ENCODE peak calls at places on chromosomes 13 and 19, in seven cellular contexts. K is tibial artery, V is T1000, B is right atrium auricular region, I is lower lobe of right lung, X is WERI-Rb-1, P is HS-5. J is an unnamed sample.

GRCh38 chr13:61728468-61728867 is 312.8 kb upstream of the PCDH20 start:
- DNase-seq in K (no peak), V (no peak), B (no peak), I (no peak), X (no peak), P (peak; percentile 3), J (peak; percentile 1)

GRCh38 chr19:32189956-32190706 is 155.3 kb upstream of the ZNF507 start:
- DNase-seq in K (no peak), V (no peak), B (peak; percentile 52), I (no peak), X (no peak), P (no peak), J (no peak)

GRCh38 chr13:30071890-30072817 is 221.7 kb upstream of the UBL3 start:
- DNase-seq in K (no peak), V (no peak), B (no peak), I (peak; percentile 78), X (no peak), P (no peak), J (no peak)

GRCh38 chr19:55519461-55520311 is 17.2 kb downstream of the SBK2 start:
- DNase-seq in K (no peak), V (no peak), B (no peak), I (no peak), X (no peak), P (peak; percentile 87), J (peak; percentile 73)

GRCh38 chr13:110134801-110135200 is 172.2 kb downstream of the COL4A1 start:
- DNase-seq in K (no peak), V (no peak), B (peak; percentile 61), I (no peak), X (no peak), P (no peak), J (peak; percentile 86)

GRCh38 chr13:74479124-74479523 is 344.9 kb upstream of the KLF12 start:
- DNase-seq in K (no peak), V (no peak), B (no peak), I (no peak), X (no peak), P (no peak), J (no peak)

GRCh38 chr13:30997697-30998547 is 65.5 kb downstream of the TEX26 start:
- DNase-seq in K (no peak), V (no peak), B (no peak), I (no peak), X (no peak), P (no peak), J (no peak)

GRCh38 chr13:21218351-21219043 is 42.0 kb downstream of the MRPL57 start:
- DNase-seq in K (no peak), V (no peak), B (no peak), I (no peak), X (no peak), P (no peak), J (no peak)

GRCh38 chr19:21321134-21321533 is 8.1 kb downstream of the ZNF708 start:
- DNase-seq in K (no peak), V (no peak), B (no peak), I (no peak), X (no peak), P (no peak), J (no peak)

GRCh38 chr19:35507561-35507960 is 5.9 kb downstream of the DMKN start:
- DNase-seq in K (no peak), V (no peak), B (no peak), I (no peak), X (no peak), P (no peak), J (no peak)

GRCh38 chr19:15170345-15170744 is 30.4 kb downstream of the NOTCH3 start:
- DNase-seq in K (no peak), V (no peak), B (no peak), I (no peak), X (no peak), P (no peak), J (no peak)

GRCh38 chr13:105445793-105446192 is 1089.7 kb downstream of the EFNB2 start:
- DNase-seq in K (no peak), V (no peak), B (no peak), I (no peak), X (no peak), P (no peak), J (peak; percentile 32)

GRCh38 chr13:40982772-40983171 is 36.3 kb downstream of the ELF1 start:
- DNase-seq in K (peak; percentile 54), V (no peak), B (no peak), I (no peak), X (no peak), P (no peak), J (peak; percentile 91)

GRCh38 chr13:110677731-110678545 is 28.0 kb downstream of the CARS2 start:
- DNase-seq in K (no peak), V (no peak), B (no peak), I (no peak), X (no peak), P (no peak), J (no peak)

GRCh38 chr13:106917673-106918652 is 350.0 kb upstream of the ARGLU1 start:
- DNase-seq in K (peak; percentile 60), V (peak; percentile 50), B (peak; percentile 74), I (peak; percentile 76), X (peak; percentile 82), P (no peak), J (peak; percentile 74)

GRCh38 chr13:106393776-106394175 is 141.7 kb downstream of the EFNB2 start:
- DNase-seq in K (no peak), V (no peak), B (no peak), I (no peak), X (no peak), P (no peak), J (no peak)

GRCh38 chr19:38224014-38224862 is at the start of gene DPF1:
- DNase-seq in K (no peak), V (peak; percentile 85), B (no peak), I (no peak), X (peak; percentile 91), P (no peak), J (peak; percentile 78)

GRCh38 chr13:97723655-97724054 is 229.8 kb upstream of the IPO5 start:
- DNase-seq in K (no peak), V (no peak), B (no peak), I (no peak), X (no peak), P (no peak), J (no peak)

GRCh38 chr13:99442273-99442895 is 58.9 kb upstream of the TM9SF2 start:
- DNase-seq in K (peak; percentile 39), V (no peak), B (no peak), I (no peak), X (peak; percentile 63), P (no peak), J (peak; percentile 51)

GRCh38 chr19:15652559-15653278 is 12.0 kb downstream of the CYP4F3 start:
- DNase-seq in K (no peak), V (no peak), B (no peak), I (no peak), X (no peak), P (no peak), J (no peak)

GRCh38 chr19:19562665-19563347 is 24.7 kb downstream of the CILP2 start:
- DNase-seq in K (no peak), V (no peak), B (no peak), I (no peak), X (no peak), P (no peak), J (no peak)

GRCh38 chr19:43354305-43354627 is 780 bp downstream of the CD177 start:
- DNase-seq in K (no peak), V (no peak), B (no peak), I (no peak), X (peak; percentile 69), P (no peak), J (no peak)

GRCh38 chr13:102347490-102347889 is 54.4 kb downstream of the FGF14 start:
- DNase-seq in K (no peak), V (no peak), B (no peak), I (no peak), X (no peak), P (no peak), J (no peak)

GRCh38 chr13:92991687-92992086 is 234.9 kb upstream of the GPC6 start:
- DNase-seq in K (no peak), V (no peak), B (no peak), I (no peak), X (no peak), P (no peak), J (no peak)

GRCh38 chr13:114124921-114125320 is 7.5 kb downstream of the RASA3 start:
- DNase-seq in K (no peak), V (no peak), B (no peak), I (no peak), X (peak; percentile 83), P (peak; percentile 44), J (peak; percentile 81)

GRCh38 chr19:35901055-35901644 is 810 bp upstream of the NFKBID start:
- DNase-seq in K (no peak), V (no peak), B (no peak), I (no peak), X (no peak), P (peak; percentile 49), J (peak; percentile 68)

GRCh38 chr19:32966750-32967149 is 5.0 kb downstream of the CEP89 start:
- DNase-seq in K (no peak), V (no peak), B (no peak), I (no peak), X (no peak), P (no peak), J (no peak)

GRCh38 chr13:77026255-77026782 is 640 bp downstream of the FBXL3 start:
- DNase-seq in K (peak; percentile 91), V (no peak), B (peak; percentile 93), I (peak; percentile 94), X (peak; percentile 41), P (no peak), J (peak; percentile 76)

GRCh38 chr13:20230913-20231838 is 943 bp downstream of the GJB6 start:
- DNase-seq in K (no peak), V (no peak), B (no peak), I (no peak), X (no peak), P (no peak), J (no peak)

GRCh38 chr19:14337510-14337909 is 43.7 kb upstream of the ADGRE5 start:
- DNase-seq in K (no peak), V (no peak), B (no peak), I (peak; percentile 52), X (peak; percentile 36), P (no peak), J (peak; percentile 25)

GRCh38 chr19:1566392-1567115 is 1.6 kb downstream of the MEX3D start:
- DNase-seq in K (peak; percentile 68), V (peak; percentile 69), B (peak; percentile 82), I (peak; percentile 76), X (peak; percentile 89), P (peak; percentile 23), J (peak; percentile 87)

GRCh38 chr13:108425056-108425455 is 155.5 kb downstream of the TNFSF13B start:
- DNase-seq in K (no peak), V (no peak), B (no peak), I (no peak), X (no peak), P (no peak), J (no peak)

GRCh38 chr19:32802840-32803239 is 66.7 kb downstream of the SLC7A9 start:
- DNase-seq in K (no peak), V (no peak), B (no peak), I (no peak), X (no peak), P (no peak), J (no peak)

GRCh38 chr13:31797154-31797775 is 57.9 kb downstream of the RXFP2 start:
- DNase-seq in K (no peak), V (no peak), B (no peak), I (no peak), X (no peak), P (no peak), J (peak; percentile 42)

GRCh38 chr13:93562676-93563075 is 336.1 kb downstream of the GPC6 start:
- DNase-seq in K (no peak), V (no peak), B (no peak), I (no peak), X (no peak), P (no peak), J (no peak)

GRCh38 chr19:38617283-38617763 is 430 bp downstream of the MAP4K1 start:
- DNase-seq in K (no peak), V (no peak), B (no peak), I (no peak), X (no peak), P (no peak), J (no peak)

GRCh38 chr13:51432576-51432975 is 20.3 kb downstream of the INTS6 start:
- DNase-seq in K (no peak), V (no peak), B (no peak), I (no peak), X (no peak), P (no peak), J (no peak)

GRCh38 chr13:23007430-23007829 is 173.3 kb upstream of the SGCG start:
- DNase-seq in K (no peak), V (no peak), B (no peak), I (no peak), X (no peak), P (no peak), J (no peak)

J was measured in mesenchymal stem cell.